ENCODE peak calls at places on chromosomes 4 and X, in eight cellular contexts. M is mesendoderm; S is CD8-positive, alpha-beta memory T cell; H is activated naive CD4-positive, alpha-beta T cell treated with anti-CD3 and anti-CD28 coated beads, Interleukin-2, amount 10 ng/mL, durations not matched to agents 7 days and 5 days; F is NCI-H1436; W is Karpas-422; R is foreskin keratinocyte; Z is progenitor cell of endocrine pancreas. P is an unnamed sample.

GRCh38 chr4:168558587-168558986 is 61.7 kb downstream of the PALLD start:
- DNase-seq in M (peak; percentile 63), S (no peak), H (no peak), F (no peak), W (no peak), R (peak; percentile 69), Z (no peak), P (no peak)

GRCh38 chrX:21733705-21734104 is 24.2 kb downstream of the SMPX start:
- DNase-seq in M (no peak), S (no peak), H (no peak), F (no peak), W (no peak), R (no peak), Z (no peak), P (no peak)

GRCh38 chrX:143661286-143661685 is 25.4 kb upstream of the SLITRK4 start:
- DNase-seq in M (peak; percentile 55), S (no peak), H (no peak), F (no peak), W (no peak), R (no peak), Z (no peak), P (no peak)

GRCh38 chrX:150635952-150636351 is 57.2 kb upstream of the MTMR1 start:
- DNase-seq in M (no peak), S (no peak), H (no peak), F (no peak), W (no peak), R (peak; percentile 77), Z (no peak), P (no peak)

GRCh38 chrX:132384301-132384700 is 104.5 kb downstream of the MBNL3 start:
- DNase-seq in M (no peak), S (no peak), H (no peak), F (no peak), W (no peak), R (no peak), Z (no peak), P (no peak)

GRCh38 chrX:46582964-46583363 is 9.4 kb downstream of the CHST7 start:
- DNase-seq in M (no peak), S (no peak), H (no peak), F (no peak), W (no peak), R (peak; percentile 93), Z (no peak), P (no peak)

GRCh38 chr4:104592894-104593470 is 98.3 kb upstream of the CXXC4 start:
- DNase-seq in M (no peak), S (no peak), H (no peak), F (no peak), W (no peak), R (no peak), Z (no peak), P (no peak)

GRCh38 chrX:2581296-2581695 is 80.5 kb upstream of the DHRSX start:
- DNase-seq in M (no peak), S (no peak), H (no peak), F (no peak), W (no peak), R (no peak), Z (no peak), P (no peak)

GRCh38 chr4:168612435-168613139 is 115.7 kb downstream of the PALLD start:
- DNase-seq in M (no peak), S (no peak), H (no peak), F (no peak), W (no peak), R (no peak), Z (no peak), P (no peak)

GRCh38 chrX:102950908-102951866 is 14.1 kb downstream of the RAB40AL start:
- DNase-seq in M (peak; percentile 73), S (peak; percentile 33), H (peak; percentile 63), F (peak; percentile 26), W (peak; percentile 86), R (peak; percentile 18), Z (peak; percentile 44), P (peak; percentile 42)

GRCh38 chr4:14700544-14700943 is 301.7 kb upstream of the CPEB2 start:
- DNase-seq in M (no peak), S (no peak), H (no peak), F (no peak), W (no peak), R (no peak), Z (no peak), P (no peak)

GRCh38 chr4:96193061-96193460 is 353.2 kb downstream of the PDHA2 start:
- DNase-seq in M (no peak), S (no peak), H (no peak), F (no peak), W (no peak), R (no peak), Z (no peak), P (no peak)

GRCh38 chr4:42914937-42915336 is 22.4 kb downstream of the GRXCR1 start:
- DNase-seq in M (no peak), S (no peak), H (no peak), F (no peak), W (no peak), R (no peak), Z (no peak), P (no peak)

GRCh38 chrX:152912121-152912520 is 14.3 kb downstream of the ZNF185 start:
- DNase-seq in M (no peak), S (no peak), H (no peak), F (no peak), W (peak; percentile 81), R (no peak), Z (no peak), P (no peak)

GRCh38 chrX:10726647-10727046 is 106.3 kb upstream of the MID1 start:
- DNase-seq in M (no peak), S (no peak), H (no peak), F (no peak), W (no peak), R (no peak), Z (no peak), P (no peak)

GRCh38 chrX:104270916-104271512 is 16.3 kb upstream of the ESX1 start:
- DNase-seq in M (peak; percentile 59), S (no peak), H (peak; percentile 46), F (peak; percentile 2), W (peak; percentile 66), R (no peak), Z (no peak), P (peak; percentile 42)

GRCh38 chr4:54228064-54228527 is 997 bp upstream of the PDGFRA start:
- DNase-seq in M (peak; percentile 85), S (no peak), H (peak; percentile 50), F (no peak), W (peak; percentile 89), R (peak; percentile 71), Z (peak; percentile 79), P (peak; percentile 83)

P was measured in Right ventricle myocardium superior.